ENCODE peak calls at places on chromosomes 11 and 22, in five cellular contexts. U is astrocyte of the spinal cord, M is HTR-8/SVneo, R is fibroblast of lung, B is uterus. G is an unnamed sample.

GRCh38 chr11:69122642-69123431 is 32.9 kb upstream of the SMIM38 start:
- DNase-seq in R (peak; percentile 58), M (peak; percentile 93), U (peak; percentile 69), B (peak; percentile 49), G (peak; percentile 74)

GRCh38 chr11:2929511-2929879 is 275 bp upstream of the PHLDA2 start:
- DNase-seq in B (no peak), R (peak; percentile 77), M (peak; percentile 61), U (peak; percentile 83), G (peak; percentile 73)

GRCh38 chr11:37124384-37124783 is 526.3 kb upstream of the RAG2 start:
- DNase-seq in B (no peak), R (no peak), M (no peak), U (no peak), G (no peak)

GRCh38 chr11:95917188-95918036 is 6.5 kb downstream of the MTMR2 start:
- DNase-seq in M (no peak), R (peak; percentile 44), B (no peak), U (no peak), G (no peak)

GRCh38 chr11:110529043-110529442 is 99.3 kb downstream of the FDX1 start:
- DNase-seq in M (no peak), R (no peak), U (peak; percentile 10), B (no peak), G (peak; percentile 54)

GRCh38 chr11:62430350-62430749 is 11.5 kb downstream of the SCGB1A1 start:
- DNase-seq in B (no peak), R (no peak), M (no peak), U (no peak), G (no peak)

GRCh38 chr11:131498631-131499053 is 128.2 kb downstream of the NTM start:
- DNase-seq in B (no peak), R (no peak), U (no peak), M (no peak), G (no peak)

GRCh38 chr11:61021661-61022212 is 50.3 kb downstream of the CD6 start:
- DNase-seq in B (no peak), M (no peak), R (no peak), U (no peak), G (peak; percentile 18)

GRCh38 chr11:101706541-101706940 is 122.7 kb upstream of the TRPC6 start:
- DNase-seq in B (no peak), U (peak; percentile 33), R (peak; percentile 80), M (peak; percentile 38), G (peak; percentile 81)

GRCh38 chr11:76622481-76623094 is 48.0 kb downstream of the LRRC32 start:
- DNase-seq in M (no peak), B (no peak), R (no peak), U (no peak), G (no peak)

GRCh38 chr11:85774256-85775097 is 36.5 kb downstream of the SYTL2 start:
- DNase-seq in R (no peak), M (no peak), B (no peak), U (no peak), G (no peak)

GRCh38 chr22:22673628-22674027 is 29.2 kb downstream of the GGTLC2 start:
- DNase-seq in B (no peak), U (no peak), R (no peak), M (no peak), G (no peak)

GRCh38 chr22:28750471-28750881 is 8.6 kb downstream of the HSCB start:
- DNase-seq in U (peak; percentile 89), B (no peak), R (peak; percentile 87), M (peak; percentile 18), G (no peak)

GRCh38 chr11:74948546-74948897 is 369 bp downstream of the XRRA1 start:
- DNase-seq in B (no peak), M (no peak), R (no peak), U (no peak), G (no peak)

GRCh38 chr11:15490535-15490934 is 375.8 kb downstream of the INSC start:
- DNase-seq in B (no peak), R (no peak), M (no peak), U (no peak), G (no peak)

GRCh38 chr22:23889620-23890019 is 4.6 kb upstream of the MIF start:
- DNase-seq in U (no peak), R (no peak), B (no peak), M (no peak), G (no peak)

GRCh38 chr22:43186272-43187170 is at the start of gene TTLL12:
- DNase-seq in B (no peak), U (peak; percentile 35), R (peak; percentile 36), M (peak; percentile 69), G (peak; percentile 28)

GRCh38 chr22:30582788-30583575 is 8.5 kb upstream of the GAL3ST1 start:
- DNase-seq in M (no peak), B (no peak), U (no peak), R (no peak), G (no peak)

GRCh38 chr22:32281092-32281491 is 25.9 kb upstream of the SLC5A4 start:
- DNase-seq in M (no peak), U (peak; percentile 65), R (no peak), B (no peak), G (no peak)

GRCh38 chr11:118437046-118437735 is 899 bp downstream of the KMT2A start:
- DNase-seq in M (no peak), B (peak; percentile 69), R (peak; percentile 23), U (peak; percentile 23), G (peak; percentile 28)

GRCh38 chr22:50676661-50677492 is 4.3 kb downstream of the SHANK3 start:
- DNase-seq in B (no peak), U (no peak), R (no peak), M (no peak), G (no peak)

GRCh38 chr11:5809905-5810792 is 1.4 kb downstream of the OR52N2 start:
- DNase-seq in R (no peak), U (no peak), M (no peak), B (no peak), G (peak; percentile 35)

GRCh38 chr22:33883561-33883960 is 36.7 kb downstream of the LARGE1 start:
- DNase-seq in U (no peak), M (no peak), B (no peak), R (no peak), G (no peak)

GRCh38 chr11:120587299-120587698 is 75.8 kb downstream of the GRIK4 start:
- DNase-seq in B (no peak), R (no peak), U (no peak), M (no peak), G (no peak)

GRCh38 chr11:64340671-64341335 is 799 bp downstream of the CCDC88B start:
- DNase-seq in B (no peak), R (no peak), M (no peak), U (no peak), G (no peak)

GRCh38 chr11:117953029-117953671 is 23.9 kb upstream of the TMPRSS13 start:
- DNase-seq in M (no peak), B (no peak), U (no peak), R (no peak), G (no peak)

GRCh38 chr11:114200351-114200750 is 95.8 kb upstream of the NNMT start:
- DNase-seq in R (no peak), B (no peak), M (no peak), U (no peak), G (no peak)

GRCh38 chr11:132987936-132988335 is 544.4 kb downstream of the OPCML start:
- DNase-seq in M (peak; percentile 11), R (no peak), B (no peak), U (peak; percentile 38), G (no peak)

GRCh38 chr11:102168483-102168882 is 58.2 kb downstream of the YAP1 start:
- DNase-seq in R (no peak), B (no peak), M (no peak), U (no peak), G (peak; percentile 42)

GRCh38 chr11:31816467-31817053 is 5.4 kb upstream of the PAX6 start:
- DNase-seq in R (no peak), M (no peak), B (no peak), U (no peak), G (no peak)

GRCh38 chr11:94184861-94185260 is 56.2 kb downstream of the PANX1 start:
- DNase-seq in R (no peak), B (no peak), M (no peak), U (no peak), G (no peak)

GRCh38 chr11:22832315-22833041 is 2.9 kb upstream of the SVIP start:
- DNase-seq in M (no peak), U (no peak), B (no peak), R (no peak), G (no peak)

GRCh38 chr11:73350908-73351636 is 25.1 kb upstream of the RELT start:
- DNase-seq in B (peak; percentile 64), R (peak; percentile 88), M (peak; percentile 91), U (peak; percentile 78), G (peak; percentile 87)

GRCh38 chr11:42770444-42771065 is 541.2 kb upstream of the API5 start:
- DNase-seq in R (peak; percentile 3), B (no peak), U (no peak), M (no peak), G (peak; percentile 68)

GRCh38 chr22:20438066-20438677 is 547 bp upstream of the SCARF2 start:
- DNase-seq in M (no peak), R (peak; percentile 46), U (peak; percentile 61), B (peak; percentile 45), G (no peak)

GRCh38 chr11:59144096-59144495 is 1.4 kb downstream of the FAM111A start:
- DNase-seq in M (no peak), U (peak; percentile 38), B (no peak), R (no peak), G (no peak)